ENCODE peak calls at places on chromosomes 12 and 14, in four cellular contexts. A is cardiac muscle cell, P is heart right ventricle, G is HAP-1. K is an unnamed sample.

GRCh38 chr12:3003593-3003992 is 44.4 kb downstream of the TEAD4 start:
- DNase-seq in P (no peak), G (no peak), A (no peak), K (no peak)

GRCh38 chr14:102185360-102185759 is 45.7 kb downstream of the WDR20 start:
- DNase-seq in G (no peak), A (no peak), P (no peak), K (no peak)

GRCh38 chr14:100604709-100605108 is 17.5 kb upstream of the BEGAIN start:
- DNase-seq in G (no peak), A (no peak), P (no peak), K (no peak)

GRCh38 chr12:50732591-50732990 is 31.3 kb upstream of the ATF1 start:
- DNase-seq in A (peak; percentile 85), P (no peak), G (no peak), K (peak; percentile 46)

GRCh38 chr14:53808042-53808441 is 148.6 kb downstream of the BMP4 start:
- DNase-seq in G (no peak), P (no peak), A (no peak), K (no peak)

GRCh38 chr14:98173291-98173690 is 1098.7 kb downstream of the BCL11B start:
- DNase-seq in G (no peak), P (no peak), A (no peak), K (no peak)

GRCh38 chr12:10213168-10214130 is 772 bp downstream of the GABARAPL1 start:
- DNase-seq in P (peak; percentile 72), A (peak; percentile 94), G (peak; percentile 63), K (peak; percentile 81)

GRCh38 chr14:70808023-70808401 is 1.3 kb downstream of the MAP3K9 start:
- DNase-seq in G (peak; percentile 67), P (no peak), A (no peak), K (no peak)

GRCh38 chr14:42140001-42140400 is 533.3 kb downstream of the LRFN5 start:
- DNase-seq in P (no peak), A (no peak), G (no peak), K (no peak)

GRCh38 chr14:88422036-88422435 is 36.6 kb downstream of the SPATA7 start:
- DNase-seq in G (no peak), A (no peak), P (no peak), K (no peak)